ENCODE peak calls at places on chromosomes 5 and 9, in seven cellular contexts. S is ACHN; H is ecto neural progenitor cell; B is neural progenitor cell; F is skeletal muscle cell; E is stimulated activated CD4-positive, alpha-beta T cell treated with anti-CD3 and anti-CD28 coated beads, Interleukin-15, amount 100 ng/mL, for 24 hours; D is activated CD8-positive, alpha-beta memory T cell treated with anti-CD3 and anti-CD28 coated beads, Interleukin-2, amount 50 U/mL, for 4 hours. T is an unnamed sample.
A peak's percentile ranks its signal among the peaks of the same experiment; 100 is the strongest.

GRCh38 chr5:142125378-142125777 is 16.8 kb downstream of the NDFIP1 start:
- DNase-seq in S (no peak), H (no peak), B (no peak), F (no peak), E (no peak), D (no peak), T (no peak)

GRCh38 chr5:39005566-39006232 is 68.5 kb downstream of the RICTOR start:
- DNase-seq in S (no peak), H (no peak), B (no peak), F (no peak), E (no peak), D (no peak), T (peak; percentile 20)

GRCh38 chr5:34915139-34915855 is at the start of the genes BRIX1 and RAD1:
- DNase-seq in S (peak; percentile 94), H (peak; percentile 96), B (peak; percentile 97), F (peak; percentile 94), E (peak; percentile 96), D (peak; percentile 91), T (peak; percentile 99)

GRCh38 chr9:135885100-135885853 is 22.1 kb downstream of the CAMSAP1 start:
- DNase-seq in S (no peak), H (no peak), B (no peak), F (no peak), E (no peak), D (no peak), T (no peak)

GRCh38 chr5:172929371-172929838 is 29.8 kb upstream of the RPL26L1 start:
- DNase-seq in S (no peak), H (no peak), B (no peak), F (peak; percentile 68), E (no peak), D (no peak), T (no peak)

GRCh38 chr5:113367586-113367985 is 67.2 kb downstream of the TSSK1B start:
- DNase-seq in S (no peak), H (no peak), B (peak; percentile 22), F (no peak), E (no peak), D (no peak), T (no peak)

GRCh38 chr5:42894057-42894456 is 82.4 kb upstream of the SELENOP start:
- DNase-seq in S (no peak), H (peak; percentile 62), B (peak; percentile 54), F (no peak), E (no peak), D (no peak), T (no peak)

GRCh38 chr5:61301345-61301744 is 30.7 kb upstream of the ZSWIM6 start:
- DNase-seq in S (no peak), H (no peak), B (no peak), F (peak; percentile 79), E (no peak), D (no peak), T (no peak)

GRCh38 chr5:14501353-14502162 is 80.0 kb upstream of the OTULINL start:
- DNase-seq in S (no peak), H (peak; percentile 25), B (no peak), F (no peak), E (no peak), D (no peak), T (peak; percentile 69)

GRCh38 chr5:669842-670395 is 23.2 kb downstream of the TPPP start:
- DNase-seq in S (no peak), H (no peak), B (no peak), F (no peak), E (no peak), D (peak; percentile 13), T (no peak)

GRCh38 chr5:88691945-88692868 is 190.8 kb downstream of the MEF2C start:
- DNase-seq in S (peak; percentile 11), H (no peak), B (peak; percentile 57), F (no peak), E (no peak), D (no peak), T (no peak)

GRCh38 chr9:91192379-91192775 is 169.3 kb downstream of the AUH start:
- DNase-seq in S (no peak), H (no peak), B (no peak), F (no peak), E (peak; percentile 63), D (no peak), T (no peak)

GRCh38 chr5:81579525-81579924 is 171.4 kb downstream of the SSBP2 start:
- DNase-seq in S (no peak), H (no peak), B (no peak), F (no peak), E (no peak), D (no peak), T (no peak)

GRCh38 chr9:98168952-98169488 is 23.4 kb downstream of the CORO2A start:
- DNase-seq in S (no peak), H (peak; percentile 77), B (peak; percentile 65), F (no peak), E (peak; percentile 57), D (peak; percentile 22), T (peak; percentile 86)

GRCh38 chr5:80041536-80041935 is 6.4 kb downstream of the THBS4 start:
- DNase-seq in S (no peak), H (no peak), B (no peak), F (no peak), E (no peak), D (no peak), T (no peak)

GRCh38 chr5:178117911-178118310 is 4.6 kb downstream of the N4BP3 start:
- DNase-seq in S (no peak), H (no peak), B (no peak), F (no peak), E (no peak), D (no peak), T (no peak)

GRCh38 chr5:61409568-61409967 is 77.5 kb downstream of the ZSWIM6 start:
- DNase-seq in S (peak; percentile 89), H (no peak), B (no peak), F (peak; percentile 90), E (no peak), D (no peak), T (peak; percentile 78)

GRCh38 chr5:154190652-154191304 is at the start of gene GALNT10:
- DNase-seq in S (peak; percentile 70), H (peak; percentile 84), B (peak; percentile 91), F (no peak), E (peak; percentile 72), D (peak; percentile 67), T (peak; percentile 58)

GRCh38 chr5:89417990-89418820 is 535.2 kb upstream of the MEF2C start:
- DNase-seq in S (peak; percentile 2), H (no peak), B (no peak), F (no peak), E (no peak), D (no peak), T (no peak)

GRCh38 chr5:112016980-112017379 is 260.0 kb upstream of the NREP start:
- DNase-seq in S (no peak), H (no peak), B (no peak), F (no peak), E (no peak), D (no peak), T (no peak)